ENCODE peak calls at places on chromosomes 1 and 21, in six cellular contexts. I is NCI-H774; W is midbrain; B is ELF-1; U is activated T-helper 1 cell treated with Interleukin-2 at 50 U/mL for 16 hours; Z is stimulated activated CD8-positive, alpha-beta memory T cell treated with anti-CD3 and anti-CD28 coated beads, Interleukin-4, amount 100 ng/mL, for 24 hours. J is an unnamed sample.

GRCh38 chr1:14928886-14929546 is 224.5 kb upstream of the TMEM51 start:
- DNase-seq in I (no peak), W (no peak), B (no peak), U (no peak), Z (no peak), J (no peak)

GRCh38 chr1:37794372-37795339 is 1.0 kb downstream of the MANEAL start:
- DNase-seq in I (peak; percentile 48), W (no peak), B (no peak), U (no peak), Z (no peak), J (no peak)

GRCh38 chr1:239219679-239220078 is 166.7 kb upstream of the CHRM3 start:
- DNase-seq in I (no peak), W (no peak), B (no peak), U (no peak), Z (no peak), J (no peak)

GRCh38 chr1:204169871-204170270 is 3.7 kb upstream of the REN start:
- DNase-seq in I (no peak), W (no peak), B (no peak), U (no peak), Z (no peak), J (no peak)

GRCh38 chr1:5554784-5555183 is 437.4 kb downstream of the NPHP4 start:
- DNase-seq in I (no peak), W (no peak), B (no peak), U (no peak), Z (no peak), J (no peak)

GRCh38 chr21:43995521-43996105 is 16.5 kb upstream of the TRAPPC10 start:
- DNase-seq in I (no peak), W (no peak), B (no peak), U (no peak), Z (no peak), J (no peak)

GRCh38 chr1:228416217-228416971 is at the start of gene TRIM17:
- DNase-seq in I (no peak), W (no peak), B (peak; percentile 81), U (no peak), Z (peak; percentile 26), J (peak; percentile 56)

GRCh38 chr1:117735045-117735992 is 129.5 kb downstream of the TENT5C start:
- DNase-seq in I (peak; percentile 19), W (no peak), B (no peak), U (no peak), Z (no peak), J (no peak)

GRCh38 chr1:179175011-179175934 is 54.2 kb downstream of the ABL2 start:
- DNase-seq in I (no peak), W (peak; percentile 69), B (peak; percentile 13), U (no peak), Z (no peak), J (no peak)

GRCh38 chr21:44082648-44083436 is 24.4 kb upstream of the PWP2 start:
- DNase-seq in I (no peak), W (no peak), B (peak; percentile 66), U (no peak), Z (no peak), J (no peak)

GRCh38 chr1:53061123-53061858 is 722 bp upstream of the PODN start:
- DNase-seq in I (no peak), W (peak; percentile 19), B (no peak), U (no peak), Z (no peak), J (no peak)

GRCh38 chr1:222890702-222891101 is 75.9 kb downstream of the DISP1 start:
- DNase-seq in I (no peak), W (no peak), B (no peak), U (no peak), Z (no peak), J (no peak)

GRCh38 chr21:30434033-30434631 is 4.1 kb downstream of the KRTAP13-4 start:
- DNase-seq in I (no peak), W (peak; percentile 0), B (peak; percentile 18), U (no peak), Z (no peak), J (no peak)

GRCh38 chr1:19643113-19643512 is 998 bp upstream of the NBL1 start:
- DNase-seq in I (no peak), W (no peak), B (peak; percentile 25), U (no peak), Z (no peak), J (no peak)

GRCh38 chr21:45901061-45901690 is 80.4 kb upstream of the COL6A1 start:
- DNase-seq in I (no peak), W (no peak), B (no peak), U (no peak), Z (no peak), J (no peak)

GRCh38 chr1:206112600-206113301 is 4.4 kb downstream of the AVPR1B start:
- DNase-seq in I (peak; percentile 43), W (no peak), B (no peak), U (no peak), Z (no peak), J (no peak)

J was measured in GM12891.